ENCODE peak calls at places on chromosome 19, in ten cellular contexts. P, L, H, A, O, Y, V, M, G and T are unnamed samples.

GRCh38 chr19:30999726-31000125 is 349.5 kb downstream of the TSHZ3 start:
- DNase-seq in P (no peak), L (no peak), H (no peak), A (no peak), O (no peak), Y (no peak), V (no peak), M (no peak), G (no peak), T (no peak)

GRCh38 chr19:1360818-1361461 is 22.8 kb upstream of the NDUFS7 start:
- DNase-seq in P (no peak), L (peak), H (peak), A (peak), O (peak), Y (peak), V (peak), M (peak), G (no peak), T (peak)

GRCh38 chr19:12840091-12841079 is 2.1 kb downstream of the MAST1 start:
- DNase-seq in P (no peak), L (peak), H (peak), A (peak), O (peak), Y (peak), V (peak), M (peak), G (peak), T (no peak)

GRCh38 chr19:41601771-41602170 is 25.1 kb downstream of the CEACAM4 start:
- DNase-seq in P (no peak), L (no peak), H (no peak), A (no peak), O (no peak), Y (no peak), V (no peak), M (no peak), G (no peak), T (no peak)

GRCh38 chr19:49056101-49056901 is 1.2 kb downstream of the CGB7 start:
- DNase-seq in P (peak), L (peak), H (peak), A (peak), O (peak), Y (peak), V (peak), M (peak), G (peak), T (no peak)

GRCh38 chr19:34560229-34560628 is 78.7 kb downstream of the WTIP start:
- DNase-seq in P (no peak), L (no peak), H (no peak), A (no peak), O (no peak), Y (no peak), V (no peak), M (no peak), G (no peak), T (no peak)

GRCh38 chr19:31706131-31706530 is 356.9 kb upstream of the TSHZ3 start:
- DNase-seq in P (no peak), L (no peak), H (no peak), A (no peak), O (no peak), Y (no peak), V (no peak), M (no peak), G (no peak), T (no peak)

GRCh38 chr19:14055396-14055795 is 6.5 kb downstream of the PALM3 start:
- DNase-seq in P (no peak), L (no peak), H (no peak), A (no peak), O (no peak), Y (no peak), V (no peak), M (no peak), G (no peak), T (no peak)

GRCh38 chr19:900302-901111 is 7.2 kb downstream of the RNU6-9 start:
- DNase-seq in P (no peak), L (no peak), H (no peak), A (no peak), O (no peak), Y (no peak), V (no peak), M (no peak), G (no peak), T (no peak)

GRCh38 chr19:18329035-18329376 is 6.1 kb upstream of the LSM4 start:
- DNase-seq in P (no peak), L (no peak), H (no peak), A (no peak), O (no peak), Y (no peak), V (no peak), M (no peak), G (no peak), T (no peak)

GRCh38 chr19:42397315-42398166 is 7.4 kb upstream of the CNFN start:
- DNase-seq in P (no peak), L (no peak), H (no peak), A (no peak), O (no peak), Y (no peak), V (no peak), M (no peak), G (no peak), T (no peak)

GRCh38 chr19:54554006-54554405 is 19.6 kb upstream of the LILRA2 start:
- DNase-seq in P (no peak), L (no peak), H (no peak), A (no peak), O (no peak), Y (no peak), V (no peak), M (no peak), G (no peak), T (no peak)

GRCh38 chr19:14361824-14362223 is 19.4 kb upstream of the ADGRE5 start:
- DNase-seq in P (no peak), L (no peak), H (no peak), A (peak), O (no peak), Y (no peak), V (peak), M (no peak), G (no peak), T (no peak)

GRCh38 chr19:37007587-37008220 is 70.5 kb upstream of the ZNF420 start:
- DNase-seq in P (no peak), L (peak), H (peak), A (no peak), O (peak), Y (peak), V (peak), M (peak), G (peak), T (no peak)
- H3K4me3 ChIP-seq in P (no peak), L (peak), H (peak), A (no peak), O (peak), Y (peak), V (peak), M (peak), G (peak), T (peak)

DNA sequence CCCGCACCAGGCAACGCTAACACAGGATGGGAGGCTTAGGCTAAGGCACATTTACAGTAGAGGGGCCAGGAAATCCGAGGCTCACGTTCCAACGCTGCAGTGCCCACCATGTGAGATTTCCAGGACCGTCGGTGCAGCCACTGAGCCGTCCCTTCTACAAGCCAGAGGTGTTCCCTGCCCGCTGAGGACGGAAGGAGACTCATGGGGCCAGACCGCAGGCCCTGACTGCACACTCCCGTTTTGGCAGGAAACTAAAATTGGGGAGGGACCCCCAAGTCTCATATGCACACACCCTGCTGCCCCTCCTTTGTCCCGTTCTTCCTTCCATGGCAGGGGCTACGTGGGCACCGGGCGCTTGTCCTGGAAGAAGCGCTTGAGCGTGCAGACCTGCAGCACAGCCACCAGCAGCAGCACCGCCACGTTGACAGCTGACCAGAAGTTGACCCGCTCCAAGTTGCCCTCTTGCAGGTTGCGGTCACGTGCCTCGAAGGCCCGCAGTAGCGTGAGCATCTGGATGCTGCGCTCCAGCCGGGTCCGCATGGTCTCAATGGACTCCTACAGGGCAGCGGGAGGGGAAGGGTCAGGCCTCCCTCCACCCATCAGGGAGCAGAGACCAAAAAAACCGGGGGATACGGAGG is 3.2 kb downstream of the TMED1 start:
- DNase-seq in P (no peak), L (no peak), H (no peak), A (no peak), O (no peak), Y (no peak), V (no peak), M (no peak), G (no peak), T (no peak)
- H3K4me3 ChIP-seq in P (no peak), L (no peak), H (no peak), A (no peak), O (no peak), Y (no peak), V (no peak), M (no peak), G (no peak), T (no peak)

GRCh38 chr19:19630062-19630414 is 2.0 kb upstream of the LPAR2 start:
- DNase-seq in P (no peak), L (no peak), H (no peak), A (no peak), O (no peak), Y (no peak), V (no peak), M (no peak), G (no peak), T (no peak)

GRCh38 chr19:19628499-19629134 is 597 bp upstream of the LPAR2 start:
- DNase-seq in P (peak), L (no peak), H (peak), A (peak), O (peak), Y (peak), V (peak), M (no peak), G (peak), T (no peak)

GRCh38 chr19:19626516-19627441 is 1.2 kb downstream of the LPAR2 start:
- DNase-seq in P (no peak), L (no peak), H (no peak), A (peak), O (no peak), Y (no peak), V (no peak), M (no peak), G (peak), T (no peak)

GRCh38 chr19:19627442-19627715 is 641 bp downstream of the LPAR2 start:
- DNase-seq in P (no peak), L (no peak), H (no peak), A (no peak), O (no peak), Y (no peak), V (no peak), M (no peak), G (no peak), T (no peak)

GRCh38 chr19:19627716-19628498 is at the start of gene LPAR2:
- DNase-seq in P (peak), L (no peak), H (peak), A (peak), O (peak), Y (no peak), V (no peak), M (no peak), G (peak), T (no peak)
- H3K4me3 ChIP-seq in P (peak), L (peak), H (peak), A (peak), O (peak), Y (peak), V (peak), M (peak), G (peak), T (peak)

DNA sequence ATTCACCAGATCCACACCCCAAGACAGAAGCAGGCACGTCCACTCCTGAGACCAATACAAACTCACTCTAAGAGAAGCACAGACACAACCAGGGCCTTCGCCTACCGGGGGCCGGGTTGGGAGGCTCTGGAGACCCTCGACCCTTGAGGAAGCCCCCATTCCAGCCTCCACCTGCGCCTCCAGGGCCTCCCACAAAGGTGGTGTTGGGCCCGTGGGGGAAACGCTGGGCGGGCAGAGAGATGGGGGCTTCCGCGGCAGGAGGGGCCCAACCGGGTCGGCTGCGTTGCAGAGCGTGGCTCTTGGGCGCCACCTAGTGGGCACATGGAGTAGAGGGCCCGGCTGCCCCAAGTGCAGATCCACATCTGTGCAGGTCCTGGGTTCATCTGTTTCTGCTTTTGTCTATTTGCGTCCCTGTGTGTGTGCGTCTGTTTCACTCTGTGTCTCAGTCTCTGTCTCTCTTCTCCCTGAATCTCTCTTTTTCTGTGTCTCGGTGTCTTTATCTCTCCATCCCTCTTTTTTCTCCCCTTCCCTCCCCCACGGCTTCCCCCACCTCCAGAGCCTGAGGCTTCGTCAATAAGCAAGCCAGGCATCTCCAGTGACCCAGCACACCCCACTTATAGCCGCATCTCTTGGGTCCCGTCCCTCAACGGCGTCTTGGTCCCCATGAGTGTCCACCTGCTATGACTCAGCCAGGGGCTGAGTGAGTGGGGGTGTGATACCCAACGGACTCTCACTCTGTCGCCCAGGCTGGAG is 10.5 kb upstream of the TINCR start:
- DNase-seq in P (peak), L (peak), H (peak), A (peak), O (peak), Y (peak), V (peak), M (peak), G (peak), T (no peak)
- H3K4me3 ChIP-seq in P (no peak), L (no peak), H (no peak), A (peak), O (no peak), Y (peak), V (no peak), M (peak), G (no peak), T (no peak)

GRCh38 chr19:35693422-35693821 is 10.9 kb upstream of the ZBTB32 start:
- DNase-seq in P (no peak), L (no peak), H (no peak), A (no peak), O (no peak), Y (no peak), V (no peak), M (no peak), G (no peak), T (no peak)

GRCh38 chr19:35693835-35694599 is 10.3 kb upstream of the ZBTB32 start:
- DNase-seq in P (peak), L (peak), H (peak), A (peak), O (peak), Y (peak), V (peak), M (peak), G (peak), T (peak)

GRCh38 chr19:35692010-35692409 is 12.3 kb upstream of the ZBTB32 start:
- DNase-seq in P (no peak), L (no peak), H (no peak), A (no peak), O (no peak), Y (no peak), V (no peak), M (no peak), G (no peak), T (no peak)

GRCh38 chr19:35689836-35690235 is 14.5 kb upstream of the ZBTB32 start:
- DNase-seq in P (no peak), L (no peak), H (no peak), A (no peak), O (no peak), Y (no peak), V (peak), M (no peak), G (no peak), T (no peak)
- H3K4me3 ChIP-seq in P (no peak), L (no peak), H (no peak), A (no peak), O (no peak), Y (no peak), V (no peak), M (no peak), G (no peak), T (no peak)

GRCh38 chr19:45215391-45216191 is 29.6 kb downstream of the EXOC3L2 start:
- DNase-seq in P (no peak), L (peak), H (no peak), A (peak), O (peak), Y (no peak), V (no peak), M (no peak), G (peak), T (no peak)
- H3K4me3 ChIP-seq in P (no peak), L (no peak), H (no peak), A (peak), O (peak), Y (no peak), V (no peak), M (peak), G (no peak), T (no peak)